ENCODE peak calls at places on chromosomes 13 and 19, in four cellular contexts. G is K562, N is HCT116, Y is HepG2. M is an unnamed sample.

GRCh38 chr13:93603043-93603442 is 376.4 kb downstream of the GPC6 start:
- DNase-seq in G (no peak), Y (no peak), N (no peak), M (no peak)

GRCh38 chr13:25927966-25928365 is 123.8 kb downstream of the SHISA2 start:
- DNase-seq in G (no peak), N (no peak), Y (no peak), M (no peak)

GRCh38 chr19:11197291-11198174 is at the start of gene KANK2:
- DNase-seq in Y (peak; percentile 68), G (peak; percentile 97), N (peak; percentile 50), M (peak; percentile 95)

GRCh38 chr19:12034196-12034595 is 1.3 kb downstream of the ZNF433 start:
- DNase-seq in N (no peak), G (no peak), Y (no peak), M (no peak)

GRCh38 chr13:43572601-43573360 is 214.0 kb downstream of the ENOX1 start:
- DNase-seq in N (no peak), G (no peak), Y (no peak), M (no peak)

GRCh38 chr19:44232867-44233266 is 20.5 kb downstream of the ZNF227 start:
- DNase-seq in G (no peak), N (no peak), Y (no peak), M (no peak)

GRCh38 chr19:49988433-49988832 is 27.5 kb upstream of the SIGLEC11 start:
- DNase-seq in N (no peak), Y (no peak), G (no peak), M (no peak)

GRCh38 chr19:2428027-2428690 is 773 bp upstream of the TIMM13 start:
- DNase-seq in Y (no peak), N (no peak), G (no peak), M (peak; percentile 71)

GRCh38 chr13:23007430-23007829 is 173.3 kb upstream of the SGCG start:
- DNase-seq in N (no peak), Y (no peak), G (no peak), M (no peak)

GRCh38 chr19:2722541-2723344 is 1.6 kb upstream of the DIRAS1 start:
- DNase-seq in N (no peak), Y (no peak), G (peak; percentile 60), M (no peak)

GRCh38 chr19:3852177-3852511 is 16.7 kb downstream of the ZFR2 start:
- DNase-seq in Y (no peak), G (no peak), N (no peak), M (no peak)

GRCh38 chr13:72565893-72566292 is 161.5 kb downstream of the MZT1 start:
- DNase-seq in N (peak; percentile 10), G (no peak), Y (peak; percentile 29), M (no peak)

GRCh38 chr19:28701491-28701890 is 511.5 kb downstream of the UQCRFS1 start:
- DNase-seq in Y (no peak), N (no peak), G (no peak), M (no peak)

GRCh38 chr19:52211926-52212571 is 22.2 kb downstream of the PPP2R1A start:
- DNase-seq in N (no peak), Y (no peak), G (no peak), M (no peak)

GRCh38 chr13:20547479-20547908 is 19.5 kb upstream of the IFT88 start:
- DNase-seq in Y (peak; percentile 89), N (no peak), G (no peak), M (no peak)

DNA sequence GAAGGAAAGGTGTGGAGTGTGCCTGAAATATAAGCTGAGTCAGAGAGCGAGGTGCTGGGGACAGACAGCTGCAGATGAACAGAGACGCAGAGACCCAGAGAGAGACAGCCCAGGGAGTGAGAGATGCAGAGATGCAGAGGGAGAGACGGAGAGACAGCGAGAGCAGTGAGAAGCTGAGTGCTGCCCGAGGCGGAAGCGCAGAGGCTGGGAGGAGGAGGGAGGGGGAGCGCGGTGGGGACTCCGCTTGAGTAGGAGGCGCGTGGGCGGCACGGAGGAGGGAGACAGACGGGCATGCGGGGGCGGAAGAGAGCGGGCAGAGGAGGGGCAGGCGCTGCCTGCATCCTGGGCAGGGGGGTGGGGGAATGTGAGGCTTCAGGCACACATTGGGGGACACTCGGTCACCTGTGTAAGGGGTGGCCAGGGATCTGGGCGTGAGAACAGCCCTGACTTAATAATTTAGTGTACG is 25.7 kb downstream of the SLC8A2 start:
- DNase-seq in G (peak; percentile 72), Y (no peak), N (no peak), M (peak; percentile 65)
- TF ChIP-seq FOSL1 in G (no peak), Y (no peak), N (no peak), M (no peak)

DNA sequence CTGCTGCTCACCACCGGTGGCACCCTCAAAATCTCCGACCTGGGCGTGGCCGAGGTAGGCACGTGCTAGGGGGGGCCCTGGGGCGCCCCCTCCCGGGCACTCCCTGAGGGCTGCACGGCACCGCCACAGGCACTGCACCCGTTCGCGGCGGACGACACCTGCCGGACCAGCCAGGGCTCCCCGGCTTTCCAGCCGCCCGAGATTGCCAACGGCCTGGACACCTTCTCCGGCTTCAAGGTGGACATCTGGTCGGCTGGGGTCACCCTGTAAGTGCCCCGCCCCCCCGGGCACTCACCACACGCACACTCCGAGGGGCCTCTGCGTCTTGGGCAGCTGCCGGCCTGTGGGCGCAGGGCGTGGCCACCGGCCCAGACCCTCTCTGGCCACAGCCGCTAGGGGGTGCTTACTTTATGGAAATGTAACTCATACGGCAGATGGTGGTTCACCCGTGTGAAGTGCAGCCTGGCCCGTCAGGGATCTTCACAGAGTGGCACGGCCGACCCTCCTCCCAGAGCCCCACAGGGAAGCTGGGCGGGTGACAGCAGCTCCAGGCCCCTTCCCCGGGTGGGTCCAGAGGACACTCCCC is 15.0 kb downstream of the STK11 start:
- DNase-seq in G (no peak), N (no peak), Y (no peak), M (no peak)
- TF ChIP-seq FOSL1 in G (no peak), N (no peak), Y (no peak), M (no peak)

GRCh38 chr19:30263719-30264440 is 108.3 kb upstream of the ZNF536 start:
- DNase-seq in N (no peak), G (no peak), Y (no peak), M (no peak)
- TF ChIP-seq FOSL1 in N (no peak), G (no peak), Y (no peak), M (no peak)

GRCh38 chr19:16764280-16764679 is 44.6 kb downstream of the NWD1 start:
- DNase-seq in G (no peak), N (no peak), Y (no peak), M (no peak)
- TF ChIP-seq FOSL1 in G (no peak), N (no peak), Y (no peak), M (no peak)

DNA sequence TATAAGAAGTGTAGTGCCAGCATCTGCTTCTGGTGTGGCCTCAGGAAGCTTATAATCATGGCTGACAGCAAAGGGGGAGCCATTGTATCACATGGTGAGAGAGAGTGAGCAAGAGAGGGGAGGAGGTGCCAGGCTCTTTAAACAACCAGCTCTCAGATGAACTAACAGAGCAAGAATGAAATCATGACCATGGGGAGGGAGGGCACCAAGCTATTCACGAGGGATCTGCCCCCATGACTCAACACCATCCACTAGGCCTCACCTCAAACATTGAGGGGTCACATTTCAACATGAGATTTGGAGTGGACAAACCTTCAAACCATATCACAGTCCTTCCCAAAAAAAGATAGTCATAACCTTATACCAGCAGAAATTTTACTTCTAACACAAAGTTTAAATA is 174.0 kb downstream of the GPC5 start:
- DNase-seq in G (no peak), N (no peak), Y (no peak), M (no peak)
- TF ChIP-seq FOSL1 in G (no peak), N (no peak), Y (no peak), M (no peak)

GRCh38 chr13:41196620-41197019 is 2.3 kb upstream of the KBTBD7 start:
- DNase-seq in Y (peak; percentile 16), G (no peak), N (no peak), M (no peak)
- TF ChIP-seq FOSL1 in Y (no peak), G (no peak), N (no peak), M (no peak)

DNA sequence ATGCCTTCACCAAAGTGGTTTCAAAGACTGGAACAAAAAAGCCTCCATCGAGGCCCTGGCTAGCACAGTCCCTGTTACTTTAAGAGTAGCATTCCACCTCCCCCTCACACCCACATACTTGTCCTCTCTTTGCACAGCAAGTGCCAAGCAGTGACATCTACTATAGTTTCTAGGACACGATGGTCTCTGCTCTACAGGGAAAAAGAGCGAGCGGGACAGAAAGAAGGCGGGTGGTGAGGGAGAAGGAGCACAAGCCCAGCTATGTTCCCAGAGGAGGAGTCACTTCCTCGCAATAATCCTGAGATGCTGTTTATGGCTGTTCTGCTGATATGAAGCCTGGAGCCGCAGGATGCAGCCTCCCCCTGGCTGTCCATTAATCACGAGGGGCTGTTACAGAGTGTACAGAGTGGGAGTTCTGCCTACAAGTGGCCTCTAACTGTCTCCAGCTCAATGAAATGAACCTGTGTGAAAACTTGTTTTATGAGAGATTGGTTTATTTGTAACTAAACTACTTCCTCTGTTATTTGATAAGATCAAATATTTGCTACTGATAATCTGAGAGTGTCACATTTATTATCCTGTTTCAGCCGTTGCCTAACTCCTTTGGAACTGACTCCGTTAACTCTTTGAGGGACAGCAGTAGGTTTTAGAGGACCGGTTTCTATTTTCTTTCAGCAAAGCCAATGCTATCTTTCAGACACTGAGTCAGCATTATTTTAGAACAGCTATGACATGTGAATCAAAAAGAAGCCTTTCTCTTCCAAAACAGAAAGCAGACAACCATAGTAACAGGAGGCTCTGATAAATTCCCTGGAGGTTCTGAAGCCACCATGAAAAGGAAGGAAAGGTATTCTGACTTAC is 208.0 kb downstream of the SPRY2 start:
- DNase-seq in G (no peak), Y (peak; percentile 0), N (no peak), M (no peak)
- TF ChIP-seq FOSL1 in G (no peak), Y (no peak), N (no peak), M (no peak)

GRCh38 chr13:73825143-73825542 is 309.1 kb downstream of the KLF12 start:
- DNase-seq in G (no peak), Y (no peak), N (no peak), M (no peak)

GRCh38 chr13:73822671-73823592 is 311.3 kb downstream of the KLF12 start:
- DNase-seq in Y (no peak), N (no peak), G (no peak), M (no peak)

GRCh38 chr13:73828811-73829210 is 305.4 kb downstream of the KLF12 start:
- DNase-seq in Y (no peak), G (no peak), N (no peak), M (no peak)

GRCh38 chr13:73832203-73832602 is 302.0 kb downstream of the KLF12 start:
- DNase-seq in G (no peak), N (no peak), Y (no peak), M (no peak)

GRCh38 chr13:73827434-73827833 is 306.8 kb downstream of the KLF12 start:
- DNase-seq in N (no peak), G (no peak), Y (no peak), M (no peak)
- TF ChIP-seq FOSL1 in N (no peak), G (no peak), Y (no peak), M (no peak)

GRCh38 chr19:6671960-6672359 is 2.0 kb upstream of the TNFSF14 start:
- DNase-seq in N (no peak), G (no peak), Y (no peak), M (no peak)

GRCh38 chr19:6677495-6677894 is 7.5 kb upstream of the TNFSF14 start:
- DNase-seq in N (no peak), Y (no peak), G (no peak), M (no peak)

GRCh38 chr19:6676288-6676687 is 6.3 kb upstream of the TNFSF14 start:
- DNase-seq in Y (no peak), N (no peak), G (no peak), M (no peak)

GRCh38 chr19:6672693-6673290 is 2.8 kb upstream of the TNFSF14 start:
- DNase-seq in N (no peak), G (no peak), Y (no peak), M (no peak)

GRCh38 chr19:6674868-6675305 is 4.9 kb upstream of the TNFSF14 start:
- DNase-seq in G (peak; percentile 89), Y (no peak), N (no peak), M (peak; percentile 68)
- TF ChIP-seq FOSL1 in G (peak; percentile 95), Y (no peak), N (peak; percentile 88), M (no peak)